ENCODE peak calls at places on chromosomes 11 and 22, in five cellular contexts. One of them, this sample, is unnamed.

GRCh38 chr22:37420656-37421467 is 6.4 kb downstream of the ELFN2 start:
- DNase-seq in stimulated activated CD8-positive, alpha-beta memory T cell treated with anti-CD3 and anti-CD28 coated beads, Interleukin-4, amount 100 ng/mL, for 4 hours: no peak
- DNase-seq in fibroblast of the aortic adventitia: peak; percentile 18
- DNase-seq in left ventricle myocardium inferior: no peak
- DNase-seq in NCI-H1417: no peak
- DNase-seq in this sample: no peak

GRCh38 chr22:45997077-45997774 is 20.3 kb upstream of the WNT7B start:
- DNase-seq in stimulated activated CD8-positive, alpha-beta memory T cell treated with anti-CD3 and anti-CD28 coated beads, Interleukin-4, amount 100 ng/mL, for 4 hours: no peak
- DNase-seq in fibroblast of the aortic adventitia: peak; percentile 97
- DNase-seq in NCI-H1417: no peak
- DNase-seq in left ventricle myocardium inferior: peak; percentile 95
- DNase-seq in this sample: no peak

GRCh38 chr11:124799384-124800225 is 601 bp downstream of the MSANTD2 start:
- DNase-seq in stimulated activated CD8-positive, alpha-beta memory T cell treated with anti-CD3 and anti-CD28 coated beads, Interleukin-4, amount 100 ng/mL, for 4 hours: no peak
- DNase-seq in NCI-H1417: peak; percentile 73
- DNase-seq in fibroblast of the aortic adventitia: no peak
- DNase-seq in left ventricle myocardium inferior: peak; percentile 22
- DNase-seq in this sample: no peak

GRCh38 chr22:23831261-23831660 is 7.5 kb downstream of the DERL3 start:
- DNase-seq in left ventricle myocardium inferior: no peak
- DNase-seq in stimulated activated CD8-positive, alpha-beta memory T cell treated with anti-CD3 and anti-CD28 coated beads, Interleukin-4, amount 100 ng/mL, for 4 hours: no peak
- DNase-seq in fibroblast of the aortic adventitia: no peak
- DNase-seq in NCI-H1417: no peak
- DNase-seq in this sample: no peak

GRCh38 chr11:8584511-8584910 is 9.5 kb downstream of the STK33 start:
- DNase-seq in fibroblast of the aortic adventitia: no peak
- DNase-seq in left ventricle myocardium inferior: no peak
- DNase-seq in NCI-H1417: peak; percentile 18
- DNase-seq in stimulated activated CD8-positive, alpha-beta memory T cell treated with anti-CD3 and anti-CD28 coated beads, Interleukin-4, amount 100 ng/mL, for 4 hours: no peak
- DNase-seq in this sample: no peak

GRCh38 chr11:84413547-84413946 is 1127.4 kb upstream of the CCDC90B start:
- DNase-seq in fibroblast of the aortic adventitia: no peak
- DNase-seq in stimulated activated CD8-positive, alpha-beta memory T cell treated with anti-CD3 and anti-CD28 coated beads, Interleukin-4, amount 100 ng/mL, for 4 hours: no peak
- DNase-seq in left ventricle myocardium inferior: no peak
- DNase-seq in NCI-H1417: peak; percentile 36
- DNase-seq in this sample: no peak

GRCh38 chr11:123145220-123145619 is 49.8 kb downstream of the CLMP start:
- DNase-seq in NCI-H1417: no peak
- DNase-seq in stimulated activated CD8-positive, alpha-beta memory T cell treated with anti-CD3 and anti-CD28 coated beads, Interleukin-4, amount 100 ng/mL, for 4 hours: no peak
- DNase-seq in left ventricle myocardium inferior: no peak
- DNase-seq in fibroblast of the aortic adventitia: peak; percentile 78
- DNase-seq in this sample: no peak

GRCh38 chr22:50148991-50149721 is 21.4 kb upstream of the PANX2 start:
- DNase-seq in stimulated activated CD8-positive, alpha-beta memory T cell treated with anti-CD3 and anti-CD28 coated beads, Interleukin-4, amount 100 ng/mL, for 4 hours: peak; percentile 51
- DNase-seq in fibroblast of the aortic adventitia: no peak
- DNase-seq in NCI-H1417: peak; percentile 35
- DNase-seq in left ventricle myocardium inferior: peak; percentile 46
- DNase-seq in this sample: peak; percentile 94

GRCh38 chr11:70376621-70377020 is 21.7 kb upstream of the CTTN start:
- DNase-seq in fibroblast of the aortic adventitia: no peak
- DNase-seq in left ventricle myocardium inferior: no peak
- DNase-seq in NCI-H1417: no peak
- DNase-seq in stimulated activated CD8-positive, alpha-beta memory T cell treated with anti-CD3 and anti-CD28 coated beads, Interleukin-4, amount 100 ng/mL, for 4 hours: no peak
- DNase-seq in this sample: no peak

GRCh38 chr11:18878211-18878610 is 61.0 kb downstream of the MRGPRX1 start:
- DNase-seq in NCI-H1417: no peak
- DNase-seq in fibroblast of the aortic adventitia: no peak
- DNase-seq in stimulated activated CD8-positive, alpha-beta memory T cell treated with anti-CD3 and anti-CD28 coated beads, Interleukin-4, amount 100 ng/mL, for 4 hours: no peak
- DNase-seq in left ventricle myocardium inferior: no peak
- DNase-seq in this sample: no peak

GRCh38 chr11:111878385-111878765 is 590 bp downstream of the FDXACB1 start:
- DNase-seq in NCI-H1417: no peak
- DNase-seq in fibroblast of the aortic adventitia: peak; percentile 40
- DNase-seq in left ventricle myocardium inferior: no peak
- DNase-seq in stimulated activated CD8-positive, alpha-beta memory T cell treated with anti-CD3 and anti-CD28 coated beads, Interleukin-4, amount 100 ng/mL, for 4 hours: no peak
- DNase-seq in this sample: no peak

GRCh38 chr11:103807806-103808205 is 228.6 kb upstream of the DDI1 start:
- DNase-seq in NCI-H1417: no peak
- DNase-seq in left ventricle myocardium inferior: no peak
- DNase-seq in stimulated activated CD8-positive, alpha-beta memory T cell treated with anti-CD3 and anti-CD28 coated beads, Interleukin-4, amount 100 ng/mL, for 4 hours: no peak
- DNase-seq in fibroblast of the aortic adventitia: peak; percentile 85
- DNase-seq in this sample: no peak

GRCh38 chr11:56331861-56332491 is 13.9 kb upstream of the OR8K1 start:
- DNase-seq in NCI-H1417: no peak
- DNase-seq in left ventricle myocardium inferior: no peak
- DNase-seq in fibroblast of the aortic adventitia: no peak
- DNase-seq in stimulated activated CD8-positive, alpha-beta memory T cell treated with anti-CD3 and anti-CD28 coated beads, Interleukin-4, amount 100 ng/mL, for 4 hours: no peak
- DNase-seq in this sample: no peak

GRCh38 chr22:32754413-32755041 is 47.0 kb upstream of the TIMP3 start:
- DNase-seq in fibroblast of the aortic adventitia: peak; percentile 73
- DNase-seq in NCI-H1417: no peak
- DNase-seq in left ventricle myocardium inferior: peak; percentile 60
- DNase-seq in stimulated activated CD8-positive, alpha-beta memory T cell treated with anti-CD3 and anti-CD28 coated beads, Interleukin-4, amount 100 ng/mL, for 4 hours: no peak
- DNase-seq in this sample: no peak

GRCh38 chr11:19242184-19242932 is 1.6 kb upstream of the E2F8 start:
- DNase-seq in stimulated activated CD8-positive, alpha-beta memory T cell treated with anti-CD3 and anti-CD28 coated beads, Interleukin-4, amount 100 ng/mL, for 4 hours: no peak
- DNase-seq in NCI-H1417: no peak
- DNase-seq in left ventricle myocardium inferior: no peak
- DNase-seq in fibroblast of the aortic adventitia: no peak
- DNase-seq in this sample: no peak

GRCh38 chr11:65764434-65764833 is 16.3 kb downstream of the AP5B1 start:
- DNase-seq in stimulated activated CD8-positive, alpha-beta memory T cell treated with anti-CD3 and anti-CD28 coated beads, Interleukin-4, amount 100 ng/mL, for 4 hours: no peak
- DNase-seq in NCI-H1417: no peak
- DNase-seq in left ventricle myocardium inferior: no peak
- DNase-seq in fibroblast of the aortic adventitia: no peak
- DNase-seq in this sample: no peak

GRCh38 chr22:24952837-24953293 is 349 bp downstream of the KIAA1671 start:
- DNase-seq in left ventricle myocardium inferior: peak; percentile 41
- DNase-seq in stimulated activated CD8-positive, alpha-beta memory T cell treated with anti-CD3 and anti-CD28 coated beads, Interleukin-4, amount 100 ng/mL, for 4 hours: no peak
- DNase-seq in fibroblast of the aortic adventitia: peak; percentile 61
- DNase-seq in NCI-H1417: peak; percentile 77
- DNase-seq in this sample: no peak

GRCh38 chr11:120133216-120134105 is 4.5 kb downstream of the TRIM29 start:
- DNase-seq in stimulated activated CD8-positive, alpha-beta memory T cell treated with anti-CD3 and anti-CD28 coated beads, Interleukin-4, amount 100 ng/mL, for 4 hours: no peak
- DNase-seq in NCI-H1417: no peak
- DNase-seq in left ventricle myocardium inferior: no peak
- DNase-seq in fibroblast of the aortic adventitia: no peak
- DNase-seq in this sample: no peak

GRCh38 chr11:88683024-88683423 is 345.5 kb upstream of the CTSC start:
- DNase-seq in stimulated activated CD8-positive, alpha-beta memory T cell treated with anti-CD3 and anti-CD28 coated beads, Interleukin-4, amount 100 ng/mL, for 4 hours: no peak
- DNase-seq in NCI-H1417: peak; percentile 76
- DNase-seq in fibroblast of the aortic adventitia: no peak
- DNase-seq in left ventricle myocardium inferior: no peak
- DNase-seq in this sample: no peak

GRCh38 chr11:81644239-81644840 is 1089.3 kb downstream of the FAM181B start:
- DNase-seq in NCI-H1417: peak; percentile 77
- DNase-seq in fibroblast of the aortic adventitia: peak; percentile 47
- DNase-seq in left ventricle myocardium inferior: no peak
- DNase-seq in stimulated activated CD8-positive, alpha-beta memory T cell treated with anti-CD3 and anti-CD28 coated beads, Interleukin-4, amount 100 ng/mL, for 4 hours: no peak
- DNase-seq in this sample: no peak

GRCh38 chr11:118636569-118637290 is 29.3 kb downstream of the PHLDB1 start:
- DNase-seq in NCI-H1417: no peak
- DNase-seq in left ventricle myocardium inferior: no peak
- DNase-seq in fibroblast of the aortic adventitia: no peak
- DNase-seq in stimulated activated CD8-positive, alpha-beta memory T cell treated with anti-CD3 and anti-CD28 coated beads, Interleukin-4, amount 100 ng/mL, for 4 hours: no peak
- DNase-seq in this sample: no peak

GRCh38 chr11:100670140-100670539 is 16.9 kb upstream of the ARHGAP42 start:
- DNase-seq in left ventricle myocardium inferior: no peak
- DNase-seq in stimulated activated CD8-positive, alpha-beta memory T cell treated with anti-CD3 and anti-CD28 coated beads, Interleukin-4, amount 100 ng/mL, for 4 hours: no peak
- DNase-seq in fibroblast of the aortic adventitia: no peak
- DNase-seq in NCI-H1417: no peak
- DNase-seq in this sample: no peak

GRCh38 chr11:33861911-33862310 is 30.0 kb downstream of the LMO2 start:
- DNase-seq in stimulated activated CD8-positive, alpha-beta memory T cell treated with anti-CD3 and anti-CD28 coated beads, Interleukin-4, amount 100 ng/mL, for 4 hours: no peak
- DNase-seq in fibroblast of the aortic adventitia: no peak
- DNase-seq in NCI-H1417: no peak
- DNase-seq in left ventricle myocardium inferior: no peak
- DNase-seq in this sample: no peak

GRCh38 chr11:118791961-118792578 is 1.1 kb upstream of the DDX6 start:
- DNase-seq in left ventricle myocardium inferior: no peak
- DNase-seq in stimulated activated CD8-positive, alpha-beta memory T cell treated with anti-CD3 and anti-CD28 coated beads, Interleukin-4, amount 100 ng/mL, for 4 hours: peak; percentile 30
- DNase-seq in NCI-H1417: peak; percentile 43
- DNase-seq in fibroblast of the aortic adventitia: no peak
- DNase-seq in this sample: no peak

GRCh38 chr11:13772223-13773046 is 104.0 kb downstream of the FAR1 start:
- DNase-seq in left ventricle myocardium inferior: no peak
- DNase-seq in stimulated activated CD8-positive, alpha-beta memory T cell treated with anti-CD3 and anti-CD28 coated beads, Interleukin-4, amount 100 ng/mL, for 4 hours: no peak
- DNase-seq in NCI-H1417: peak; percentile 94
- DNase-seq in fibroblast of the aortic adventitia: peak; percentile 70
- DNase-seq in this sample: no peak

GRCh38 chr11:66328036-66328306 is 8.3 kb downstream of the RIN1 start:
- DNase-seq in stimulated activated CD8-positive, alpha-beta memory T cell treated with anti-CD3 and anti-CD28 coated beads, Interleukin-4, amount 100 ng/mL, for 4 hours: no peak
- DNase-seq in fibroblast of the aortic adventitia: no peak
- DNase-seq in NCI-H1417: no peak
- DNase-seq in left ventricle myocardium inferior: no peak
- DNase-seq in this sample: no peak

GRCh38 chr11:132718711-132719641 is 813.3 kb downstream of the OPCML start:
- DNase-seq in stimulated activated CD8-positive, alpha-beta memory T cell treated with anti-CD3 and anti-CD28 coated beads, Interleukin-4, amount 100 ng/mL, for 4 hours: peak; percentile 7
- DNase-seq in fibroblast of the aortic adventitia: no peak
- DNase-seq in left ventricle myocardium inferior: no peak
- DNase-seq in NCI-H1417: no peak
- DNase-seq in this sample: peak; percentile 80

GRCh38 chr11:102546427-102546826 is 15.9 kb upstream of the MMP7 start:
- DNase-seq in fibroblast of the aortic adventitia: peak; percentile 19
- DNase-seq in left ventricle myocardium inferior: no peak
- DNase-seq in NCI-H1417: no peak
- DNase-seq in stimulated activated CD8-positive, alpha-beta memory T cell treated with anti-CD3 and anti-CD28 coated beads, Interleukin-4, amount 100 ng/mL, for 4 hours: no peak
- DNase-seq in this sample: no peak

GRCh38 chr11:65968600-65969482 is 7.3 kb downstream of the SART1 start:
- DNase-seq in NCI-H1417: no peak
- DNase-seq in stimulated activated CD8-positive, alpha-beta memory T cell treated with anti-CD3 and anti-CD28 coated beads, Interleukin-4, amount 100 ng/mL, for 4 hours: no peak
- DNase-seq in left ventricle myocardium inferior: no peak
- DNase-seq in fibroblast of the aortic adventitia: no peak
- DNase-seq in this sample: no peak

GRCh38 chr11:94128171-94128745 is 383 bp upstream of the PANX1 start:
- DNase-seq in NCI-H1417: no peak
- DNase-seq in fibroblast of the aortic adventitia: peak; percentile 31
- DNase-seq in stimulated activated CD8-positive, alpha-beta memory T cell treated with anti-CD3 and anti-CD28 coated beads, Interleukin-4, amount 100 ng/mL, for 4 hours: no peak
- DNase-seq in left ventricle myocardium inferior: no peak
- DNase-seq in this sample: no peak

GRCh38 chr11:15123849-15124248 is 9.1 kb downstream of the INSC start:
- DNase-seq in left ventricle myocardium inferior: no peak
- DNase-seq in NCI-H1417: no peak
- DNase-seq in fibroblast of the aortic adventitia: peak; percentile 73
- DNase-seq in stimulated activated CD8-positive, alpha-beta memory T cell treated with anti-CD3 and anti-CD28 coated beads, Interleukin-4, amount 100 ng/mL, for 4 hours: no peak
- DNase-seq in this sample: no peak

GRCh38 chr11:48683226-48683720 is 194.7 kb downstream of the OR4A47 start:
- DNase-seq in left ventricle myocardium inferior: no peak
- DNase-seq in stimulated activated CD8-positive, alpha-beta memory T cell treated with anti-CD3 and anti-CD28 coated beads, Interleukin-4, amount 100 ng/mL, for 4 hours: no peak
- DNase-seq in fibroblast of the aortic adventitia: no peak
- DNase-seq in NCI-H1417: no peak
- DNase-seq in this sample: no peak

GRCh38 chr22:28810839-28811491 is 10.6 kb upstream of the XBP1 start:
- DNase-seq in fibroblast of the aortic adventitia: no peak
- DNase-seq in stimulated activated CD8-positive, alpha-beta memory T cell treated with anti-CD3 and anti-CD28 coated beads, Interleukin-4, amount 100 ng/mL, for 4 hours: no peak
- DNase-seq in NCI-H1417: no peak
- DNase-seq in left ventricle myocardium inferior: no peak
- DNase-seq in this sample: no peak

GRCh38 chr11:13336246-13336873 is 58.8 kb downstream of the BMAL1 start:
- DNase-seq in stimulated activated CD8-positive, alpha-beta memory T cell treated with anti-CD3 and anti-CD28 coated beads, Interleukin-4, amount 100 ng/mL, for 4 hours: no peak
- DNase-seq in fibroblast of the aortic adventitia: no peak
- DNase-seq in NCI-H1417: no peak
- DNase-seq in left ventricle myocardium inferior: peak; percentile 25
- DNase-seq in this sample: no peak